ENCODE peak calls at places on chromosomes 3 and 15, in six cellular contexts. T, D, A, E, W and O are unnamed samples.

GRCh38 chr15:65558336-65558735 is 28.1 kb downstream of the HACD3 start:
- DNase-seq in D (no peak), T (peak; percentile 75), W (no peak), E (no peak), A (no peak), O (no peak)

GRCh38 chr3:157794771-157795170 is 291.6 kb upstream of the VEPH1 start:
- DNase-seq in T (peak; percentile 53), D (no peak), A (no peak), W (no peak), E (no peak), O (no peak)

GRCh38 chr15:70036585-70037343 is 61.0 kb downstream of the TLE3 start:
- DNase-seq in W (no peak), T (no peak), E (no peak), A (no peak), D (no peak), O (no peak)

GRCh38 chr15:44102675-44103254 is 92.3 kb downstream of the FRMD5 start:
- DNase-seq in D (no peak), E (no peak), W (no peak), T (peak; percentile 100), A (no peak), O (peak; percentile 99)

GRCh38 chr3:123096701-123097100 is 29.9 kb downstream of the PDIA5 start:
- DNase-seq in T (peak; percentile 48), W (peak; percentile 86), E (no peak), D (no peak), A (no peak), O (no peak)

GRCh38 chr3:185028121-185028520 is 124.7 kb downstream of the C3orf70 start:
- DNase-seq in D (no peak), E (no peak), T (no peak), W (no peak), A (no peak), O (no peak)

GRCh38 chr15:50241684-50242450 is 23.7 kb downstream of the HDC start:
- DNase-seq in A (peak; percentile 32), D (no peak), T (peak; percentile 69), W (no peak), E (no peak), O (peak; percentile 26)

GRCh38 chr3:128271536-128272332 is 118.5 kb downstream of the EEFSEC start:
- DNase-seq in W (no peak), T (no peak), A (no peak), E (no peak), D (no peak), O (no peak)

GRCh38 chr3:194301730-194302129 is 49.4 kb downstream of the CPN2 start:
- DNase-seq in T (no peak), D (no peak), A (no peak), W (no peak), E (no peak), O (no peak)

GRCh38 chr3:61182648-61183047 is 68.6 kb downstream of the FHIT start:
- DNase-seq in T (no peak), D (no peak), A (no peak), W (no peak), E (no peak), O (no peak)

GRCh38 chr15:101204744-101205535 is 46.9 kb downstream of the CHSY1 start:
- DNase-seq in W (no peak), T (peak; percentile 21), A (no peak), D (no peak), E (no peak), O (no peak)

GRCh38 chr3:126911162-126912026 is 71.5 kb upstream of the PLXNA1 start:
- DNase-seq in E (no peak), D (no peak), W (no peak), T (peak; percentile 97), A (peak; percentile 75), O (peak; percentile 88)

GRCh38 chr3:110568246-110568645 is 503.4 kb upstream of the NECTIN3 start:
- DNase-seq in T (peak; percentile 92), D (no peak), W (no peak), E (no peak), A (no peak), O (peak; percentile 69)

GRCh38 chr3:66036586-66037061 is 2.1 kb downstream of the MAGI1 start:
- DNase-seq in A (no peak), E (peak; percentile 49), T (peak; percentile 28), W (no peak), D (no peak), O (peak; percentile 20)

GRCh38 chr3:122392868-122393844 is 9.2 kb downstream of the FAM162A start:
- DNase-seq in D (peak; percentile 31), T (peak; percentile 48), W (peak; percentile 40), A (no peak), E (no peak), O (no peak)

GRCh38 chr3:52396907-52397591 is 47.9 kb downstream of the SEMA3G start:
- DNase-seq in W (no peak), E (no peak), T (no peak), D (no peak), A (no peak), O (no peak)

GRCh38 chr3:30779686-30780287 is 114.7 kb downstream of the GADL1 start:
- DNase-seq in D (no peak), E (peak; percentile 40), W (peak; percentile 53), A (peak; percentile 19), T (no peak), O (peak; percentile 10)

GRCh38 chr3:117666827-117667226 is 957.2 kb downstream of the TUSC7 start:
- DNase-seq in E (no peak), T (no peak), A (no peak), W (no peak), D (no peak), O (no peak)

GRCh38 chr15:22895465-22896190 is 57.2 kb downstream of the NIPA2 start:
- DNase-seq in T (peak; percentile 9), E (no peak), A (peak; percentile 62), D (no peak), W (peak; percentile 18), O (peak; percentile 31)

GRCh38 chr3:17340693-17341092 is 401.7 kb downstream of the TBC1D5 start:
- DNase-seq in T (no peak), E (no peak), W (no peak), D (no peak), A (no peak), O (no peak)

GRCh38 chr3:133393204-133393603 is 6.7 kb upstream of the BFSP2 start:
- DNase-seq in W (no peak), D (no peak), E (no peak), A (no peak), T (no peak), O (no peak)

GRCh38 chr3:28590216-28590615 is 241.6 kb upstream of the AZI2 start:
- DNase-seq in E (no peak), D (no peak), W (no peak), T (peak; percentile 17), A (no peak), O (no peak)

GRCh38 chr3:17841190-17841828 is 98.9 kb upstream of the TBC1D5 start:
- DNase-seq in D (peak; percentile 5), E (peak; percentile 90), T (peak; percentile 18), W (peak; percentile 87), A (peak; percentile 85), O (peak; percentile 63)